ENCODE peak calls at places on chromosomes 4 and X, in five cellular contexts. K, D, B, L and A are unnamed samples.

GRCh38 chrX:53704294-53704693 is 17.8 kb upstream of the HUWE1 start:
- DNase-seq in L (no peak), D (no peak), K (no peak), B (no peak), A (peak; percentile 44)

GRCh38 chr4:21512351-21512750 is 436.2 kb downstream of the KCNIP4 start:
- DNase-seq in B (peak; percentile 54), L (no peak), D (peak; percentile 65), K (peak; percentile 32), A (no peak)

GRCh38 chrX:19448077-19448476 is 67.2 kb downstream of the MAP3K15 start:
- DNase-seq in B (no peak), D (no peak), L (no peak), K (no peak), A (no peak)

GRCh38 chrX:72262077-72262476 is 15.0 kb downstream of the RPS4X start:
- DNase-seq in D (no peak), L (no peak), B (no peak), K (no peak), A (no peak)

GRCh38 chrX:30979271-30979670 is 90.2 kb upstream of the TAB3 start:
- DNase-seq in D (no peak), B (no peak), L (no peak), K (no peak), A (no peak)

GRCh38 chr4:25160714-25161598 is 707 bp upstream of the SEPSECS start:
- DNase-seq in L (no peak), D (peak; percentile 4), B (no peak), K (peak; percentile 1), A (no peak)

GRCh38 chrX:116232833-116233232 is 62.3 kb downstream of the AGTR2 start:
- DNase-seq in L (no peak), B (peak; percentile 88), D (peak; percentile 88), K (peak; percentile 86), A (no peak)

GRCh38 chr4:6771229-6771671 is 11.3 kb upstream of the KIAA0232 start:
- DNase-seq in B (peak; percentile 12), L (no peak), D (no peak), K (peak; percentile 56), A (no peak)

GRCh38 chr4:184293552-184293951 is 75.9 kb upstream of the ENPP6 start:
- DNase-seq in L (peak; percentile 42), D (peak; percentile 45), B (no peak), K (no peak), A (no peak)

GRCh38 chrX:123698979-123699378 is 33.9 kb downstream of the THOC2 start:
- DNase-seq in K (no peak), D (peak; percentile 42), L (no peak), B (peak; percentile 7), A (no peak)

GRCh38 chrX:109740076-109740809 is 7.2 kb upstream of the ACSL4 start:
- DNase-seq in D (peak; percentile 72), K (peak; percentile 65), L (no peak), B (peak; percentile 76), A (no peak)

GRCh38 chr4:10495651-10496050 is 38.4 kb upstream of the ZNF518B start:
- DNase-seq in K (no peak), L (no peak), D (no peak), B (no peak), A (no peak)

GRCh38 chr4:75497133-75497532 is 17.1 kb downstream of the RCHY1 start:
- DNase-seq in K (peak; percentile 46), L (no peak), D (peak; percentile 8), B (peak; percentile 62), A (no peak)

GRCh38 chr4:94451669-94452475 is at the start of gene PDLIM5:
- DNase-seq in D (peak; percentile 90), B (peak; percentile 81), K (peak; percentile 96), L (peak; percentile 97), A (peak; percentile 97)

GRCh38 chr4:87071401-87071800 is 136.6 kb downstream of the AFF1 start:
- DNase-seq in D (no peak), L (no peak), B (no peak), K (no peak), A (no peak)

GRCh38 chr4:149896428-149896827 is 80.8 kb upstream of the IQCM start:
- DNase-seq in L (no peak), K (peak; percentile 18), D (peak; percentile 53), B (peak; percentile 53), A (no peak)

GRCh38 chrX:88828011-88828410 is 81.0 kb downstream of the CPXCR1 start:
- DNase-seq in K (no peak), L (no peak), B (no peak), D (no peak), A (no peak)

GRCh38 chr4:173301518-173302201 is 32.5 kb downstream of the HMGB2 start:
- DNase-seq in B (peak; percentile 75), D (peak; percentile 57), L (no peak), K (no peak), A (peak; percentile 36)

GRCh38 chr4:38078590-38079381 is 118.6 kb downstream of the PTTG2 start:
- DNase-seq in B (peak; percentile 92), L (no peak), K (peak; percentile 74), D (peak; percentile 89), A (no peak)

GRCh38 chr4:839675-840443 is 13.9 kb upstream of the CPLX1 start:
- DNase-seq in K (no peak), L (no peak), B (no peak), D (no peak), A (no peak)

GRCh38 chr4:99617374-99617773 is 40.3 kb downstream of the C4orf54 start:
- DNase-seq in D (no peak), K (no peak), L (no peak), B (peak; percentile 15), A (no peak)

GRCh38 chr4:150078041-150078995 is at the start of gene DCLK2:
- DNase-seq in K (peak; percentile 32), B (peak; percentile 84), D (peak; percentile 91), L (peak; percentile 93), A (peak; percentile 43)

GRCh38 chr4:19402666-19403065 is 849.0 kb upstream of the SLIT2 start:
- DNase-seq in K (no peak), L (no peak), B (peak; percentile 20), D (no peak), A (no peak)

GRCh38 chrX:24760601-24761000 is 66.9 kb downstream of the POLA1 start:
- DNase-seq in K (no peak), L (no peak), B (peak; percentile 30), D (peak; percentile 39), A (no peak)

GRCh38 chr4:55398966-55399365 is 3.2 kb downstream of the TMEM165 start:
- DNase-seq in K (peak; percentile 13), B (peak; percentile 33), L (no peak), D (peak; percentile 24), A (no peak)

GRCh38 chr4:6957994-6958393 is 48.4 kb downstream of the TBC1D14 start:
- DNase-seq in L (no peak), K (no peak), D (no peak), B (no peak), A (no peak)

GRCh38 chrX:21993265-21993664 is 38.9 kb upstream of the PHEX start:
- DNase-seq in K (no peak), B (no peak), L (no peak), D (peak; percentile 14), A (peak; percentile 44)

GRCh38 chrX:75230296-75230695 is 43.6 kb upstream of the UPRT start:
- DNase-seq in B (no peak), K (no peak), L (no peak), D (no peak), A (no peak)

GRCh38 chr4:65416875-65417274 is 253.4 kb downstream of the EPHA5 start:
- DNase-seq in D (peak; percentile 7), K (no peak), B (no peak), L (no peak), A (no peak)

GRCh38 chr4:163085085-163085484 is 81.6 kb downstream of the NAF1 start:
- DNase-seq in K (no peak), D (no peak), B (no peak), L (no peak), A (no peak)

GRCh38 chr4:122830392-122831095 is 3.9 kb downstream of the FGF2 start:
- DNase-seq in B (peak; percentile 66), D (peak; percentile 31), K (no peak), L (peak; percentile 70), A (no peak)

GRCh38 chr4:80878218-80878617 is 152.3 kb upstream of the BMP3 start:
- DNase-seq in B (no peak), L (no peak), D (peak; percentile 11), K (no peak), A (no peak)

GRCh38 chr4:13143234-13143633 is 340.9 kb downstream of the RAB28 start:
- DNase-seq in K (no peak), B (no peak), L (no peak), D (no peak), A (no peak)

DNA sequence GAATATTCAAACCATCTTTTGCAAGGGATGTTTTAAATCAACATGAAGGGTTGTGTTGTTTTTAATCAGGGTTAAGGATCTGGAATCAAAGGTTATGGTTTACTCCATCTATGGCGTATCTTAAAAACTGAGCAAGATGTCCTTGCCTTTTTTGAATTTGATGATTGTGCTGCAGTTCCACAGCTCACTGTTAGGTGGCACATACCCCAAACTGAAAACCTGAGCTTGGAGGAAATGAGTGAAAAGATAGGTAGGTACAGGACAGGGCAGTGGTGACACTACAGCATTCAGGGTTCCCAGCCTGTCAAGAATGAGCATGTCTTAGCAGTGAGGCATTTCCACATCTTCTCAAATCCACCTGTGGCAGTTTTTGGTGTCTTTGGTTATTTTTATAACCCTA is 13.1 kb upstream of the EOLA1 start:
- DNase-seq in B (peak; percentile 31), L (no peak), K (no peak), D (peak; percentile 40), A (no peak)
- TF ChIP-seq CTCF in B (peak; percentile 57), L (peak; percentile 36), K (peak; percentile 63), D (peak; percentile 53), A (peak; percentile 47)

GRCh38 chr4:112853662-112854256 is 195.7 kb upstream of the ANK2 start:
- DNase-seq in D (peak; percentile 29), K (no peak), L (no peak), B (peak; percentile 41), A (no peak)
- TF ChIP-seq CTCF in D (peak; percentile 55), K (peak; percentile 62), L (peak; percentile 30), B (peak; percentile 66), A (peak; percentile 34)

GRCh38 chr4:187619319-187619718 is 376.3 kb upstream of the ZFP42 start:
- DNase-seq in L (no peak), D (no peak), K (no peak), B (no peak), A (no peak)

GRCh38 chr4:187615972-187616371 is 379.6 kb upstream of the ZFP42 start:
- DNase-seq in K (no peak), D (no peak), B (no peak), L (no peak), A (no peak)

GRCh38 chr4:187613089-187613839 is 382.3 kb upstream of the ZFP42 start:
- DNase-seq in L (no peak), D (no peak), B (no peak), K (no peak), A (no peak)

GRCh38 chr4:187618701-187619278 is 376.8 kb upstream of the ZFP42 start:
- DNase-seq in D (peak; percentile 11), K (peak; percentile 43), L (no peak), B (peak; percentile 48), A (no peak)

GRCh38 chr4:187617117-187617516 is 378.5 kb upstream of the ZFP42 start:
- DNase-seq in D (peak; percentile 11), K (no peak), L (no peak), B (peak; percentile 10), A (no peak)
- TF ChIP-seq CTCF in D (no peak), K (no peak), L (no peak), B (no peak), A (no peak)

DNA sequence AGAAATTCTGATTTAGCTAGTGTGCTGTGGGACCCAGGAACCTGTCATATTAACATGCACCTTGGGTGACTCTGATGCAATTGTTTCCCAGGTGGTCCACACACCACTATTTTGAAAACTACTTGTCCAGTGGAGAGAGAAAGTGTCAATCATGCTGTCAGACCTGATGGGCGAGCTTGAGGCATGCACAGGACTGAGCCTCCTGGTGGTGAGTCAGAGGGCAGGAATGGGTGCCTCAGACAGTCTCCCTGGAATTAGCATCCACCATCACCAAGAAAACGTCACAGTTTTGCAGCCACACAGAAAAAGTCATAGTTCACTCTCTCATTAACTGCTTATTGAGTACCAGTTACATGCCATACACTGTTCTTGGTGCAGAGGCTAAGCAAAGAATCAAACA is 181.8 kb upstream of the MAOA start:
- DNase-seq in B (no peak), D (no peak), K (peak; percentile 21), L (no peak), A (no peak)
- TF ChIP-seq CTCF in B (no peak), D (no peak), K (no peak), L (no peak), A (no peak)